ENCODE peak calls at places on chromosomes 7 and 10, in six cellular contexts. One of them, this sample, is unnamed.

GRCh38 chr7:16755397-16755796 is 1.8 kb downstream of the TSPAN13 start:
- DNase-seq in AG08395: peak
- DNase-seq in epithelial cell of proximal tubule: peak
- DNase-seq in GM12892: no peak
- DNase-seq in RKO: no peak
- DNase-seq in central memory CD4-positive, alpha-beta T cell: no peak
- DNase-seq in this sample: no peak

GRCh38 chr7:151060416-151061234 is 1.2 kb downstream of the SLC4A2 start:
- DNase-seq in AG08395: peak
- DNase-seq in epithelial cell of proximal tubule: no peak
- DNase-seq in GM12892: no peak
- DNase-seq in RKO: peak
- DNase-seq in central memory CD4-positive, alpha-beta T cell: no peak
- DNase-seq in this sample: no peak

GRCh38 chr10:5411941-5412276 is 448 bp upstream of the NET1 start:
- DNase-seq in AG08395: no peak
- DNase-seq in epithelial cell of proximal tubule: no peak
- DNase-seq in GM12892: no peak
- DNase-seq in RKO: peak
- DNase-seq in central memory CD4-positive, alpha-beta T cell: no peak
- DNase-seq in this sample: no peak

GRCh38 chr10:25130911-25131310 is 43.9 kb upstream of the GPR158 start:
- DNase-seq in AG08395: peak
- DNase-seq in epithelial cell of proximal tubule: no peak
- DNase-seq in GM12892: no peak
- DNase-seq in RKO: peak
- DNase-seq in central memory CD4-positive, alpha-beta T cell: no peak
- DNase-seq in this sample: no peak

GRCh38 chr10:94069884-94070283 is 76.2 kb downstream of the PLCE1 start:
- DNase-seq in AG08395: no peak
- DNase-seq in epithelial cell of proximal tubule: no peak
- DNase-seq in GM12892: no peak
- DNase-seq in RKO: no peak
- DNase-seq in central memory CD4-positive, alpha-beta T cell: no peak
- DNase-seq in this sample: no peak

GRCh38 chr10:72754275-72755032 is 62.5 kb downstream of the MCU start:
- DNase-seq in AG08395: no peak
- DNase-seq in epithelial cell of proximal tubule: no peak
- DNase-seq in GM12892: no peak
- DNase-seq in RKO: no peak
- DNase-seq in central memory CD4-positive, alpha-beta T cell: no peak
- DNase-seq in this sample: no peak

GRCh38 chr10:14019983-14020668 is 310.6 kb downstream of the FRMD4A start:
- DNase-seq in AG08395: no peak
- DNase-seq in epithelial cell of proximal tubule: no peak
- DNase-seq in GM12892: no peak
- DNase-seq in RKO: no peak
- DNase-seq in central memory CD4-positive, alpha-beta T cell: no peak
- DNase-seq in this sample: no peak

GRCh38 chr7:129615018-129615417 is 3.5 kb downstream of the NRF1 start:
- DNase-seq in AG08395: no peak
- DNase-seq in epithelial cell of proximal tubule: no peak
- DNase-seq in GM12892: no peak
- DNase-seq in RKO: no peak
- DNase-seq in central memory CD4-positive, alpha-beta T cell: no peak
- DNase-seq in this sample: no peak

GRCh38 chr10:132395704-132396494 is 1.1 kb upstream of the PWWP2B start:
- DNase-seq in AG08395: peak
- DNase-seq in epithelial cell of proximal tubule: no peak
- DNase-seq in GM12892: no peak
- DNase-seq in RKO: peak
- DNase-seq in central memory CD4-positive, alpha-beta T cell: no peak
- DNase-seq in this sample: no peak

GRCh38 chr10:132493756-132494290 is 43.8 kb upstream of the INPP5A start:
- DNase-seq in AG08395: no peak
- DNase-seq in epithelial cell of proximal tubule: no peak
- DNase-seq in GM12892: no peak
- DNase-seq in RKO: no peak
- DNase-seq in central memory CD4-positive, alpha-beta T cell: no peak
- DNase-seq in this sample: no peak

GRCh38 chr7:117873056-117873932 is at the start of gene CTTNBP2:
- DNase-seq in AG08395: peak
- DNase-seq in epithelial cell of proximal tubule: no peak
- DNase-seq in GM12892: no peak
- DNase-seq in RKO: peak
- DNase-seq in central memory CD4-positive, alpha-beta T cell: no peak
- DNase-seq in this sample: peak

GRCh38 chr7:14158111-14158510 is 168.6 kb upstream of the ETV1 start:
- DNase-seq in AG08395: no peak
- DNase-seq in epithelial cell of proximal tubule: no peak
- DNase-seq in GM12892: no peak
- DNase-seq in RKO: no peak
- DNase-seq in central memory CD4-positive, alpha-beta T cell: no peak
- DNase-seq in this sample: no peak

GRCh38 chr10:30591249-30591670 is 38.3 kb downstream of the LYZL2 start:
- DNase-seq in AG08395: peak
- DNase-seq in epithelial cell of proximal tubule: no peak
- DNase-seq in GM12892: no peak
- DNase-seq in RKO: peak
- DNase-seq in central memory CD4-positive, alpha-beta T cell: peak
- DNase-seq in this sample: no peak

GRCh38 chr7:75915416-75916156 is 631 bp downstream of the POR start:
- DNase-seq in AG08395: peak
- DNase-seq in epithelial cell of proximal tubule: no peak
- DNase-seq in GM12892: no peak
- DNase-seq in RKO: peak
- DNase-seq in central memory CD4-positive, alpha-beta T cell: no peak
- DNase-seq in this sample: peak

GRCh38 chr7:25122373-25122772 is 2.7 kb downstream of the CYCS start:
- DNase-seq in AG08395: peak
- DNase-seq in epithelial cell of proximal tubule: no peak
- DNase-seq in GM12892: no peak
- DNase-seq in RKO: peak
- DNase-seq in central memory CD4-positive, alpha-beta T cell: no peak
- DNase-seq in this sample: no peak

GRCh38 chr10:117360994-117361667 is 14.1 kb downstream of the PDZD8 start:
- DNase-seq in AG08395: no peak
- DNase-seq in epithelial cell of proximal tubule: peak
- DNase-seq in GM12892: no peak
- DNase-seq in RKO: no peak
- DNase-seq in central memory CD4-positive, alpha-beta T cell: no peak
- DNase-seq in this sample: no peak

GRCh38 chr7:24138366-24138765 is 145.6 kb upstream of the NPY start:
- DNase-seq in AG08395: no peak
- DNase-seq in epithelial cell of proximal tubule: no peak
- DNase-seq in GM12892: no peak
- DNase-seq in RKO: no peak
- DNase-seq in central memory CD4-positive, alpha-beta T cell: no peak
- DNase-seq in this sample: no peak

GRCh38 chr10:42970451-42971250 is 106.2 kb upstream of the RET start:
- DNase-seq in AG08395: no peak
- DNase-seq in epithelial cell of proximal tubule: no peak
- DNase-seq in GM12892: no peak
- DNase-seq in RKO: no peak
- DNase-seq in central memory CD4-positive, alpha-beta T cell: no peak
- DNase-seq in this sample: peak

GRCh38 chr10:76433161-76434005 is 1002.0 kb downstream of the LRMDA start:
- DNase-seq in AG08395: no peak
- DNase-seq in epithelial cell of proximal tubule: no peak
- DNase-seq in GM12892: no peak
- DNase-seq in RKO: no peak
- DNase-seq in central memory CD4-positive, alpha-beta T cell: no peak
- DNase-seq in this sample: no peak

GRCh38 chr7:138169441-138169851 is 93.2 kb downstream of the AKR1D1 start:
- DNase-seq in AG08395: no peak
- DNase-seq in epithelial cell of proximal tubule: no peak
- DNase-seq in GM12892: no peak
- DNase-seq in RKO: no peak
- DNase-seq in central memory CD4-positive, alpha-beta T cell: no peak
- DNase-seq in this sample: peak

GRCh38 chr7:80243425-80243824 is 108.8 kb downstream of the GNAI1 start:
- DNase-seq in AG08395: no peak
- DNase-seq in epithelial cell of proximal tubule: no peak
- DNase-seq in GM12892: no peak
- DNase-seq in RKO: no peak
- DNase-seq in central memory CD4-positive, alpha-beta T cell: no peak
- DNase-seq in this sample: no peak

GRCh38 chr7:115229401-115230083 is 307.6 kb downstream of the MDFIC start:
- DNase-seq in AG08395: no peak
- DNase-seq in epithelial cell of proximal tubule: no peak
- DNase-seq in GM12892: no peak
- DNase-seq in RKO: no peak
- DNase-seq in central memory CD4-positive, alpha-beta T cell: peak
- DNase-seq in this sample: no peak

GRCh38 chr7:13293264-13294002 is 606.0 kb downstream of the ARL4A start:
- DNase-seq in AG08395: no peak
- DNase-seq in epithelial cell of proximal tubule: no peak
- DNase-seq in GM12892: no peak
- DNase-seq in RKO: no peak
- DNase-seq in central memory CD4-positive, alpha-beta T cell: no peak
- DNase-seq in this sample: no peak

GRCh38 chr7:117631652-117632051 is 151.8 kb downstream of the CFTR start:
- DNase-seq in AG08395: no peak
- DNase-seq in epithelial cell of proximal tubule: no peak
- DNase-seq in GM12892: no peak
- DNase-seq in RKO: no peak
- DNase-seq in central memory CD4-positive, alpha-beta T cell: no peak
- DNase-seq in this sample: no peak

GRCh38 chr10:23194966-23195845 is 3.1 kb downstream of the PTF1A start:
- DNase-seq in AG08395: no peak
- DNase-seq in epithelial cell of proximal tubule: no peak
- DNase-seq in GM12892: no peak
- DNase-seq in RKO: no peak
- DNase-seq in central memory CD4-positive, alpha-beta T cell: no peak
- DNase-seq in this sample: no peak

GRCh38 chr7:118214051-118214832 is 10.3 kb upstream of the ANKRD7 start:
- DNase-seq in AG08395: peak
- DNase-seq in epithelial cell of proximal tubule: no peak
- DNase-seq in GM12892: peak
- DNase-seq in RKO: no peak
- DNase-seq in central memory CD4-positive, alpha-beta T cell: peak
- DNase-seq in this sample: no peak

GRCh38 chr10:49298990-49299815 is at the start of gene C10orf71:
- DNase-seq in AG08395: no peak
- DNase-seq in epithelial cell of proximal tubule: no peak
- DNase-seq in GM12892: no peak
- DNase-seq in RKO: no peak
- DNase-seq in central memory CD4-positive, alpha-beta T cell: no peak
- DNase-seq in this sample: no peak

GRCh38 chr7:36047254-36047653 is 105.8 kb upstream of the EEPD1 start:
- DNase-seq in AG08395: no peak
- DNase-seq in epithelial cell of proximal tubule: no peak
- DNase-seq in GM12892: no peak
- DNase-seq in RKO: peak
- DNase-seq in central memory CD4-positive, alpha-beta T cell: no peak
- DNase-seq in this sample: no peak

GRCh38 chr10:115082521-115082920 is 10.6 kb upstream of the ATRNL1 start:
- DNase-seq in AG08395: peak
- DNase-seq in epithelial cell of proximal tubule: no peak
- DNase-seq in GM12892: no peak
- DNase-seq in RKO: no peak
- DNase-seq in central memory CD4-positive, alpha-beta T cell: no peak
- DNase-seq in this sample: no peak

GRCh38 chr10:73232887-73233286 is 14.2 kb downstream of the DNAJC9 start:
- DNase-seq in AG08395: no peak
- DNase-seq in epithelial cell of proximal tubule: no peak
- DNase-seq in GM12892: no peak
- DNase-seq in RKO: no peak
- DNase-seq in central memory CD4-positive, alpha-beta T cell: no peak
- DNase-seq in this sample: no peak

GRCh38 chr7:97844036-97844435 is 28.2 kb downstream of the ASNS start:
- DNase-seq in AG08395: no peak
- DNase-seq in epithelial cell of proximal tubule: no peak
- DNase-seq in GM12892: no peak
- DNase-seq in RKO: no peak
- DNase-seq in central memory CD4-positive, alpha-beta T cell: no peak
- DNase-seq in this sample: no peak